ENCODE peak calls at places on chromosomes 3 and 15, in seven cellular contexts. X is cardiac fibroblast, Z is K562, M is foreskin fibroblast, O is brain microvascular endothelial cell, I is AG09309, V is epithelial cell of esophagus. W is an unnamed sample.

GRCh38 chr15:77021803-77022381 is 27.0 kb downstream of the PSTPIP1 start:
- DNase-seq in I (peak), M (peak), V (no peak), X (peak), O (peak), Z (no peak), W (peak)

GRCh38 chr3:15486979-15487378 is 34.5 kb downstream of the COLQ start:
- DNase-seq in V (no peak), I (no peak), X (no peak), Z (no peak), O (no peak), M (no peak), W (no peak)

GRCh38 chr3:160860346-160860745 is 104.3 kb downstream of the PPM1L start:
- DNase-seq in I (no peak), M (no peak), O (no peak), V (no peak), Z (no peak), X (no peak), W (no peak)

GRCh38 chr3:64443553-64444331 is 218.5 kb upstream of the PRICKLE2 start:
- DNase-seq in Z (no peak), V (no peak), O (peak), I (peak), M (peak), X (peak), W (peak)

GRCh38 chr3:55662683-55663082 is 175.6 kb upstream of the WNT5A start:
- DNase-seq in Z (no peak), V (peak), O (peak), I (peak), X (no peak), M (peak), W (peak)

GRCh38 chr3:174356596-174356995 is 502.5 kb upstream of the NAALADL2 start:
- DNase-seq in X (no peak), O (no peak), M (no peak), I (no peak), Z (no peak), V (no peak), W (no peak)

GRCh38 chr3:104846270-104846669 is 520.4 kb upstream of the ALCAM start:
- DNase-seq in X (no peak), I (no peak), O (peak), M (peak), V (no peak), Z (no peak), W (peak)

GRCh38 chr3:156997351-156997750 is 162.6 kb downstream of the CCNL1 start:
- DNase-seq in I (peak), M (peak), O (no peak), Z (no peak), V (peak), X (peak), W (peak)

GRCh38 chr3:67863869-67864268 is 209.5 kb upstream of the SUCLG2 start:
- DNase-seq in O (peak), V (peak), X (peak), I (no peak), M (no peak), Z (peak), W (no peak)

GRCh38 chr3:115292677-115293076 is 145.6 kb upstream of the ZBTB20 start:
- DNase-seq in V (no peak), X (no peak), M (no peak), O (no peak), I (no peak), Z (no peak), W (no peak)

GRCh38 chr3:48268381-48268935 is 27.6 kb downstream of the ZNF589 start:
- DNase-seq in O (no peak), M (no peak), Z (no peak), I (no peak), X (no peak), V (peak), W (no peak)

GRCh38 chr3:45927881-45928280 is 15.4 kb upstream of the CXCR6 start:
- DNase-seq in M (peak), Z (no peak), I (peak), X (no peak), O (no peak), V (no peak), W (no peak)

GRCh38 chr3:52014613-52015012 is 18.9 kb upstream of the RPL29 start:
- DNase-seq in I (no peak), V (no peak), O (no peak), Z (peak), X (no peak), M (no peak), W (no peak)

GRCh38 chr15:77578641-77579372 is 53.9 kb downstream of the LINGO1 start:
- DNase-seq in Z (no peak), X (no peak), O (no peak), V (no peak), M (no peak), I (no peak), W (no peak)

GRCh38 chr3:141603473-141604035 is 116.7 kb downstream of the RASA2 start:
- DNase-seq in V (peak), I (no peak), M (no peak), X (no peak), O (no peak), Z (no peak), W (no peak)

GRCh38 chr15:65132841-65133549 is 613 bp downstream of the PDCD7 start:
- DNase-seq in V (peak), Z (peak), X (peak), M (peak), O (peak), I (no peak), W (peak)

GRCh38 chr3:124631727-124632126 is 98.5 kb upstream of the UMPS start:
- DNase-seq in V (no peak), Z (no peak), O (no peak), X (no peak), I (no peak), M (no peak), W (no peak)

GRCh38 chr3:56369914-56370313 is 98.4 kb downstream of the ERC2 start:
- DNase-seq in I (no peak), M (no peak), Z (no peak), V (peak), X (no peak), O (no peak), W (no peak)

GRCh38 chr15:76180321-76180720 is 120.5 kb downstream of the TMEM266 start:
- DNase-seq in Z (no peak), I (no peak), V (no peak), M (no peak), X (no peak), O (no peak), W (no peak)

GRCh38 chr15:74748322-74748946 is at the start of gene CYP1A2:
- DNase-seq in Z (no peak), X (no peak), I (no peak), V (no peak), O (no peak), M (no peak), W (no peak)

GRCh38 chr3:38653685-38654537 is 4.4 kb upstream of the SCN5A start:
- DNase-seq in O (no peak), V (no peak), X (no peak), Z (no peak), M (no peak), I (no peak), W (no peak)

GRCh38 chr3:26807272-26807671 is 184.7 kb downstream of the LRRC3B start:
- DNase-seq in Z (no peak), M (no peak), X (no peak), I (no peak), O (no peak), V (peak), W (no peak)

GRCh38 chr3:99544819-99545281 is 93.5 kb upstream of the COL8A1 start:
- DNase-seq in V (peak), X (peak), O (peak), M (peak), Z (no peak), I (no peak), W (peak)

GRCh38 chr15:66138096-66138783 is 115.3 kb downstream of the MEGF11 start:
- DNase-seq in X (no peak), O (no peak), Z (no peak), M (no peak), V (no peak), I (no peak), W (no peak)

GRCh38 chr3:8659242-8659641 is 14.6 kb upstream of the SSUH2 start:
- DNase-seq in X (no peak), O (no peak), Z (no peak), I (no peak), V (no peak), M (no peak), W (no peak)

GRCh38 chr3:66037330-66037985 is 1.3 kb downstream of the MAGI1 start:
- DNase-seq in O (peak), Z (peak), I (no peak), M (no peak), X (peak), V (peak), W (peak)
- TF ChIP-seq CTCF in O (peak), Z (no peak), I (peak), M (peak), X (peak), V (peak), W (peak)

GRCh38 chr3:28273837-28274236 is 32.4 kb downstream of the CMC1 start:
- DNase-seq in O (no peak), I (no peak), X (no peak), V (no peak), Z (no peak), M (no peak), W (no peak)
- H3K4me3 ChIP-seq in O (no peak), I (no peak), X (no peak), V (no peak), Z (no peak), M (no peak), W (no peak)

DNA sequence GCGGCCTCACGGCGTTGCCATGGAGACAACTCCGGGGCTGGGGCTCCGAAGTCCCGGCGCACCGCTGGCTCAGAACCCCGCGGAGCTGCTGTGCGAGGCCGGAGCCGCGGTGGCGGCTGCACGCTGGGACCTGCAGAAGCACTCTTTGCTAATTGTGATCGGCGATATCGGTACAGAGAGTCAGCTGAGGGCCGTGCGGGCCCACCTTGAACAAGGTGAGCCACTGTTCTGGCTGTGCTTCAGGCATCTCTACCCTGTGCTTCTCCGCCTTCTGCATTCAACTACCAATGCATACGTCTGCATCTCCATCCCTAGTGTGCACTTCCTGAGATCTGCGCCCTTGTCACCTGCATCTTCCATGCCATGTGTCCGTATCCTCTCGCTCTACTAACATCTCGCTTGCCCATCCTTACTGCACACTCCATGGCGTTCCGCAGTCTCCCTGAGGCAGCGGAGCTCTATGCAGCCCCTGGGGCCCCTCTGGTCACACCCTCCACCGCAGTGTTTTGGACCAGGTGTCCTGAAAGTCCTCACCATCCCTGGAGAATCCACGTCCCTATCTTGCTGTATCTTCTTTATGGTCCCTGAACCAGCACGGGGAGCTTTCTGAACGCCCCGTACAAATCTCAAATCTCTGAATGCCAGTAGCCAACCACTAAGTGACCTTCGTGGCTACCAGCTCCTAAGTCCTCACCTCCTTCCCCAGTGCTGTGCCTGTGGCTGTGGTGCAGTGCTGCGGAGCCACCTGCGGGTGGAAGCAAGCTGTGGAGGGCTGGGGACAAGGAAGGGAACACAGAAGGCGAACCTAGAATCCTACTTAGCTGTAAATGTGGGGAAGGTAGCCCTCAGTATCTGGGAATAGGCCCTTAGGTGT is 6.2 kb upstream of the MAP1A start:
- DNase-seq in I (no peak), V (peak), O (no peak), M (no peak), X (no peak), Z (peak), W (peak)
- TF ChIP-seq CTCF in I (peak), V (peak), O (peak), M (peak), X (peak), Z (peak), W (peak)

GRCh38 chr3:144426366-144426765 is 454.7 kb downstream of the DIPK2A start:
- DNase-seq in V (no peak), O (no peak), M (no peak), X (no peak), I (no peak), Z (no peak), W (no peak)
- H3K4me3 ChIP-seq in V (no peak), O (no peak), M (no peak), X (no peak), I (no peak), Z (no peak), W (no peak)

DNA sequence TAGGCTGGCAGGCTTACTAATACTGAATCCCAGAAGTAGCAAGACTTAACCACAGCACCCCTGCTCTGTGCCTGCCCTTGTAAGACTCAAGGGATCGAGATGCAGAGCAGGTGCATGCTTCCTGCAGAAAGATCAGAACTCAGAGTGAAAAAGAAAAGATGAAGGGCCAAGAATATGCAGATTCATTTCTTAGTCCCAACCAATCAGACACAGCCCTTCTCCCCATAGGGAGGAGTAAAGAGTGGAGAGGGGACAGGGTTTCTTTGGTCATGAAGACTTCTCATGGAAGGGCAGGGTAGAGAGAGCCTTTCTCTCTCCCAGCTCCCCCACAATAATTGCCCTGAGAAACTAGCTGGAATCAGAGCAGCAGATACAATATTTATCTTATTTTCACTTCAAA is 105.6 kb upstream of the MB21D2 start:
- DNase-seq in I (no peak), Z (no peak), V (no peak), O (no peak), M (no peak), X (no peak), W (no peak)
- TF ChIP-seq CTCF in I (no peak), Z (no peak), V (no peak), O (no peak), M (no peak), X (no peak), W (no peak)

DNA sequence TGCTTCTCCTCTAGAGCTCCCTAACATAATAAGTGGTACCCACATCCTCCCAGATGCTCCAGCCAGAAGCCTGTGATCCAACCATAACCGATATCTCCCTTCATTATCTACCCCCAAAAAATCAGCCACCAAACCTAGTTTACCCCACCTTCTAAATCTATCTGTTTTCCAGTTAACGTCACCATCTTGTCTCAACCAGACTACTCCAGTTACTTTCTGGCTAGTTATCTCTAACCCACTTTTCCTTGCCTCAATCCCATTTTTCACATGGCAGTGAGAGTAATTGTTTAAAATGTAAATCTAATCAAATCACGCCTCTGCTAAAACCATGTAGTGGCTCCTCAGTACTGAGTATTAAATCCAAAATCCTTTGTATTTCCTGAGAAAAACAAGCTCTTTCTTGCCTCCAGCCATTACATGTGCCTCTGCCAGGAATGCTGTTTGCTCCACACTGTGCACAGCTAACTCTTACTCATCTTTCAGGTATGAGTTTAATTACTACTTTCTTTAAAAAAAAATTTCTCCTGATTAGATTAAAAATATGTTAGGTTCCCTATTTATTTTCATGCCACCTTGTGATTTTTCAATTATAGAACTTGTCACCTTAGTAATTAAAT is 15.4 kb downstream of the CCDC54 start:
- DNase-seq in I (peak), V (peak), X (peak), Z (no peak), O (peak), M (peak), W (peak)
- H3K4me3 ChIP-seq in I (no peak), V (no peak), X (no peak), Z (no peak), O (no peak), M (no peak), W (no peak)

GRCh38 chr15:26686547-26687187 is 86.2 kb downstream of the GABRB3 start:
- DNase-seq in I (no peak), M (no peak), O (no peak), X (no peak), V (no peak), Z (no peak), W (no peak)
- TF ChIP-seq CTCF in I (no peak), M (no peak), O (no peak), X (no peak), V (no peak), Z (no peak), W (no peak)

GRCh38 chr15:90763700-90764099 is 46.6 kb downstream of the BLM start:
- DNase-seq in O (no peak), M (no peak), V (no peak), I (no peak), Z (no peak), X (no peak), W (no peak)

GRCh38 chr15:90762109-90762508 is 45.0 kb downstream of the BLM start:
- DNase-seq in O (peak), M (peak), V (peak), Z (no peak), X (peak), I (peak), W (peak)

GRCh38 chr15:90761629-90762028 is 44.5 kb downstream of the BLM start:
- DNase-seq in Z (no peak), M (no peak), V (no peak), X (no peak), I (no peak), O (no peak), W (no peak)

GRCh38 chr15:90757461-90757860 is 40.3 kb downstream of the BLM start:
- DNase-seq in Z (no peak), I (no peak), X (no peak), O (no peak), V (no peak), M (no peak), W (no peak)

DNA sequence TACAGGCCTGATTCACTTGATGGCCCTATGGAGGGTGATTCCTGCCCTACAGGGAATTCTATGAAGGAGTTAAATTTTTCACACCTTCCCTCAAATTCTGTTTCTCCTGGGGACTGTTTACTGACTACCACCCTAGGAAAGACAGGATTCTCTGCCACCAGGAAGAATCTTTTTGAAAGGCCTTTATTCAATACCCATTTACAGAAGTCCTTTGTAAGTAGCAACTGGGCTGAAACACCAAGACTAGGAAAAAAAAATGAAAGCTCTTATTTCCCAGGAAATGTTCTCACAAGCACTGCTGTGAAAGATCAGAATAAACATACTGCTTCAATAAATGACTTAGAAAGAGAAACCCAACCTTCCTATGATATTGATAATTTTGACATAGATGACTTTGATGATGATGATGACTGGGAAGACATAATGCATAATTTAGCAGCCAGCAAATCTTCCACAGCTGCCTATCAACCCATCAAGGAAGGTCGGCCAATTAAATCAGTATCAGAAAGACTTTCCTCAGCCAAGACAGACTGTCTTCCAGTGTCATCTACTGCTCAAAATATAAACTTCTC is 43.6 kb downstream of the BLM start:
- DNase-seq in V (no peak), Z (no peak), O (no peak), I (no peak), X (no peak), M (no peak), W (no peak)
- H3K4me3 ChIP-seq in V (no peak), Z (no peak), O (no peak), I (no peak), X (no peak), M (no peak), W (no peak)

DNA sequence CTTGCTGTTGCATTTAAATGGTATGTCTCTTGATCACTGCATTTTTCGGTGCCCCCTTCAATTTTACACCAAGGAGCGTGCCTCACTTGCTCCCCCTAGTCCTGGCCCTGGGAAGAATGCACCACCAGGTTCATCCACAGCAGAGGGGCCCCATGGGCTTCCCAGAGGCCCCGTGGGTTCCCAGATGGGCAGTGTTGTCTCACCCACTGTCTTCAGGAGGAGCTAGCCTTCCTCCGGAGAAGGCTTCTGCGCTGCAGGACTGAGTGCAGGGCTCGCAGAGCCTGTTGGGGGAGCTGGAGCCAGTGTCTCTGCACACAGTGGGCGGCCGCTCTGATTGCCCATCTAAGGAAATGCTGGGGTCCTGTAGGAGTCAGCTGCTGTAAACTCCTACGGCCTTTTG is 45.9 kb downstream of the POLR2M start:
- DNase-seq in M (no peak), Z (no peak), O (peak), X (peak), I (no peak), V (no peak), W (peak)
- TF ChIP-seq CTCF in M (peak), Z (peak), O (peak), X (peak), I (no peak), V (no peak), W (peak)

GRCh38 chr3:117696871-117697270 is 987.3 kb downstream of the TUSC7 start:
- DNase-seq in X (no peak), V (no peak), M (no peak), Z (no peak), O (no peak), I (no peak), W (no peak)
- H3K4me3 ChIP-seq in X (no peak), V (no peak), M (no peak), Z (no peak), O (no peak), I (no peak), W (no peak)